ENCODE peak calls at places on chromosomes 3 and 15, in four cellular contexts. One of them, this sample, is unnamed.

GRCh38 chr3:30472090-30472489 is 134.3 kb upstream of the TGFBR2 start:
- DNase-seq in pancreas: no peak
- DNase-seq in endothelial cell of umbilical vein: no peak
- DNase-seq in heart right ventricle: no peak
- DNase-seq in this sample: no peak

GRCh38 chr3:9903238-9903624 is 583 bp downstream of the IL17RE start:
- DNase-seq in pancreas: no peak
- DNase-seq in endothelial cell of umbilical vein: peak; percentile 41
- DNase-seq in heart right ventricle: peak; percentile 45
- DNase-seq in this sample: no peak

GRCh38 chr3:128060473-128061381 is 8.5 kb downstream of the SEC61A1 start:
- DNase-seq in pancreas: no peak
- DNase-seq in endothelial cell of umbilical vein: peak; percentile 15
- DNase-seq in heart right ventricle: no peak
- DNase-seq in this sample: no peak

GRCh38 chr15:81133782-81134461 is at the start of gene CFAP161:
- DNase-seq in pancreas: peak; percentile 80
- DNase-seq in endothelial cell of umbilical vein: peak; percentile 77
- DNase-seq in heart right ventricle: peak; percentile 73
- DNase-seq in this sample: peak; percentile 37

GRCh38 chr3:193905993-193906396 is 230.0 kb upstream of the HES1 start:
- DNase-seq in pancreas: no peak
- DNase-seq in endothelial cell of umbilical vein: no peak
- DNase-seq in heart right ventricle: no peak
- DNase-seq in this sample: no peak

GRCh38 chr15:23565395-23566069 is at the start of gene MKRN3:
- DNase-seq in pancreas: no peak
- DNase-seq in endothelial cell of umbilical vein: peak; percentile 35
- DNase-seq in heart right ventricle: no peak
- DNase-seq in this sample: no peak

GRCh38 chr15:70713547-70714414 is 49.6 kb downstream of the UACA start:
- DNase-seq in pancreas: no peak
- DNase-seq in endothelial cell of umbilical vein: peak; percentile 56
- DNase-seq in heart right ventricle: no peak
- DNase-seq in this sample: no peak

GRCh38 chr15:80679167-80679804 is 15.8 kb upstream of the ABHD17C start:
- DNase-seq in pancreas: no peak
- DNase-seq in endothelial cell of umbilical vein: no peak
- DNase-seq in heart right ventricle: no peak
- DNase-seq in this sample: no peak

GRCh38 chr3:79729096-79729495 is 38.7 kb downstream of the ROBO1 start:
- DNase-seq in pancreas: no peak
- DNase-seq in endothelial cell of umbilical vein: peak; percentile 72
- DNase-seq in heart right ventricle: peak; percentile 8
- DNase-seq in this sample: no peak

GRCh38 chr3:14540209-14540575 is at the start of gene GRIP2:
- DNase-seq in pancreas: no peak
- DNase-seq in endothelial cell of umbilical vein: no peak
- DNase-seq in heart right ventricle: peak; percentile 61
- DNase-seq in this sample: no peak

GRCh38 chr15:66603301-66604179 is 37.7 kb upstream of the LCTL start:
- DNase-seq in pancreas: peak; percentile 50
- DNase-seq in endothelial cell of umbilical vein: peak; percentile 65
- DNase-seq in heart right ventricle: peak; percentile 60
- DNase-seq in this sample: peak; percentile 23

GRCh38 chr15:74788716-74789151 is 6.9 kb downstream of the CSK start:
- DNase-seq in pancreas: no peak
- DNase-seq in endothelial cell of umbilical vein: no peak
- DNase-seq in heart right ventricle: no peak
- DNase-seq in this sample: no peak
- H3K4me3 ChIP-seq in pancreas: peak overlapping the region; percentile 12
- H3K4me3 ChIP-seq in endothelial cell of umbilical vein: no peak overlapping the region
- H3K4me3 ChIP-seq in heart right ventricle: no peak overlapping the region
- H3K4me3 ChIP-seq in this sample: peak overlapping the region; percentile 25

DNA sequence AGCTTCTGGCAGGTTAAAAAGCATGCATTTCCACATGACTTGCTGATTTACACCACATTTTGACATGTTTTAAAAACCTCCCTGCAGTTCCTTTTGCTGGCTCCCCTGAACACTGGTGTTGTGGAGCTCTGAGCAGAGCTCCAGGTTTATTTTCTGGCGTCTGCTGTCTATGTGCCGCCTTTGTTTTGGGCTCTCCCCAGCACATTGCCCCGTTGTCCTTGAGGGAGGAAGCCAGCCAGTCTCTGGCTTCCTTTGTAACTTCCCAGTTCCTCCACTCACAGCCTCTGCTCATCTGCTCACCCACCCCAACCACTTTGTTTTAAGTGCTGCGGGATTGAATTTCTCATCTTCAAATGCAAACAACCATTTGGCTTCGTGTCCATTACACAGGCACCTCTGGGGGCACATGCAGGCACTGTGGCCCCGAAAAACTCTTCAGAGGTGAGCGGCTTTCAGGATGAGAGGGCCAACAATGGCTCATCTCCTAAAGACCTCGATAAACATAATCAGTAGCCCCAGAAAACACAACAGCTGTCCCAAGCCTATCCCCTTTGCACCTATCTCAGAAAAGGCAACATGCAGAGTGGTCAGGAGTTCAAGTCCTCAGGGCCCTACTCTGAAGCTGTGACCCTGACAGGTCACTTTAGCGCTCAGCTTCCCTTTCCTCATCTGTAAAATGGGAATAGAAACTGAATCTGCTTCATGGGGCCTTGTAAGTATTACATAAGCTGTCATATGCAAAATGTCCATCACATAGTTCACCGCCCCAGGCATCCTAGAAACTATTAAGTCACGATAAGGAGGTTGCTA is 1.4 kb upstream of the MEF2A start:
- DNase-seq in pancreas: peak; percentile 24
- DNase-seq in endothelial cell of umbilical vein: peak; percentile 44
- DNase-seq in heart right ventricle: peak; percentile 26
- DNase-seq in this sample: no peak
- H3K27ac ChIP-seq in pancreas: peak overlapping the region; percentile 57
- H3K27ac ChIP-seq in endothelial cell of umbilical vein: no peak overlapping the region
- H3K27ac ChIP-seq in heart right ventricle: peak overlapping the region; percentile 99
- H3K27ac ChIP-seq in this sample: peak overlapping the region; percentile 98

DNA sequence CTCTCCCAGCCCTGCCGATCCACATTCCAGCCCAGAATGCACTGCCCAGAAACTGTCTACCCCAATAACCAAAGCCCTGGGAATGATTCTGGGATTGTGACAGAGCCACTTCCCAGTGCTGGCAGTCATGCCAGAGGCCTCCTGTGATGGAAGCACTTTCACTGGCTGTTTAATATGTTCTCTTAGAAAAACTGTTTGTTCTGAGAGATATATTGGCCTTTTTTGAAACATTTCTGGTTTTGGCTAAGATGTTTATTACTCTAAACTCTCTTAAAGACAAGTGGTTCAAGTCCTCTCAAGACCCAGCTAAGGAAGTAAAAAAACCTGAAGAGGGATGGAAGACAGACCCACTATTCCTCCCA is 74.0 kb upstream of the HACD2 start:
- DNase-seq in pancreas: no peak
- DNase-seq in endothelial cell of umbilical vein: no peak
- DNase-seq in heart right ventricle: no peak
- DNase-seq in this sample: no peak
- H3K4me1 ChIP-seq in pancreas: peaks cover 10% of the 10 kb centered on the region
- H3K4me1 ChIP-seq in endothelial cell of umbilical vein: peaks cover 23% of the 10 kb centered on the region
- H3K4me1 ChIP-seq in heart right ventricle: peaks cover 44% of the 10 kb centered on the region
- H3K4me1 ChIP-seq in this sample: peaks cover 1% of the 10 kb centered on the region

DNA sequence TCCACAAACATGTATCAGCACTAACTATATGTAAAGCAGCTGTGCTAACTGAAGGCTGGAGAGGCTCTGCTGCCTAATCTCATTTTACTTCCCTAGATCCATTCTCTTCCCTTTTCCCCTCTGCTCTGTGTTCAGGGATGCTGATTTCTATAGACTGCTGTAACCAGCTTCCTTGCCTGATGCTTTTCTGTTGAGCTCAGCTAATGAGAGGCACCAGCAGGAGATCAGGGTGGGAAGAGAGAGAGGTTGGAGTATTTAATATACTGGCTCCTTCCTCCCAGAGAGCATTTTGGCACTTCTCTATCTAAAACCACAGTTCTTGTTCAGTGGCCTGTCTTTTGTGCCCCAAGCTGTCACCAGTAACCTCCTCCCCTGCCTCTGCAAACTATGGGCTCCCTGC is 69.6 kb downstream of the CADPS start:
- DNase-seq in pancreas: no peak
- DNase-seq in endothelial cell of umbilical vein: no peak
- DNase-seq in heart right ventricle: no peak
- DNase-seq in this sample: no peak
- H3K4me3 ChIP-seq in pancreas: no peak overlapping the region
- H3K4me3 ChIP-seq in endothelial cell of umbilical vein: no peak overlapping the region
- H3K4me3 ChIP-seq in heart right ventricle: no peak overlapping the region
- H3K4me3 ChIP-seq in this sample: no peak overlapping the region

GRCh38 chr3:59327324-59327939 is 277.6 kb upstream of the CFAP20DC start:
- DNase-seq in pancreas: no peak
- DNase-seq in endothelial cell of umbilical vein: no peak
- DNase-seq in heart right ventricle: no peak
- DNase-seq in this sample: no peak
- H3K27ac ChIP-seq in pancreas: no peak overlapping the region
- H3K27ac ChIP-seq in endothelial cell of umbilical vein: no peak overlapping the region
- H3K27ac ChIP-seq in heart right ventricle: no peak overlapping the region
- H3K27ac ChIP-seq in this sample: no peak overlapping the region

DNA sequence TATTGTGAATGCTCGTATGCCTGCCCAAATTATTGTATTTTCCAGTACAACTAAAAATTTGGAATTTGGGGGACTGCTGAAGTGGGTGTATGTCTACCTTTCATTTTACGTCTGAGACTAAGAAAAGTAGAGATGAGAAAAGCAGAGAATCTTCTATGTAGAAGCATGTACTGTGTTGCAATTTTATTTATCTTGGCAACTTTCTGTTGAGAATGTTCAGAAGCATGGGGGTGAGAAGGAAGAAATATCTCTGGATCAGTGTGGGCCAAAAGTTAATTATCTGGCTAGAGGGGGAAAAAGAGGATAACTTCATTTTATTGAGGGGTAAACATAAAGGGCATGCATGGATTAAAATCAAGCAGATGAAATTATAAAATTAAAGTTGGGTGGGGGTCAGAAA is 46.7 kb upstream of the ICE2 start:
- DNase-seq in pancreas: no peak
- DNase-seq in endothelial cell of umbilical vein: no peak
- DNase-seq in heart right ventricle: no peak
- DNase-seq in this sample: no peak
- H3K4me1 ChIP-seq in pancreas: peaks cover 31% of the 10 kb centered on the region
- H3K4me1 ChIP-seq in endothelial cell of umbilical vein: peaks cover 7% of the 10 kb centered on the region
- H3K4me1 ChIP-seq in heart right ventricle: peaks cover 9% of the 10 kb centered on the region
- H3K4me1 ChIP-seq in this sample: no peaks in the 10 kb centered on the region

DNA sequence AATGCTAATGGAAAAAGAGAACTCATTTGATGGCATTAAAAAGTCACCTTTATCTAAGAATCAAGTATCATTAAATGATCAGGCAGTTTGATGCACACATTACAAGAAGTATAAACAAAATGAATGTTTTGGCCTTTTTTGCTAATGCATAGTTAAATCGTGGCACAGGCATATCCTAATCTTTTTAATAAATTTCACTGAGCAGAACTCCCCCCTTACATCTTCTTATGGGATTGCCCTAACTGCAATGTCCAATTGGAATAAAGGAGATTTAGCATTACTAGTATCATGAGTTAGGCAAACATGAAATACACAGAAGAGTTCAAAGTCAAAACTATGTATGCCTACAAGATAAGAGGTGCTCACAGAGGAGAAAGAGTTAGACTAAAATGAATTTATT is 32.7 kb downstream of the USF3 start:
- DNase-seq in pancreas: no peak
- DNase-seq in endothelial cell of umbilical vein: no peak
- DNase-seq in heart right ventricle: no peak
- DNase-seq in this sample: no peak
- H3K4me3 ChIP-seq in pancreas: peak overlapping the region; percentile 12
- H3K4me3 ChIP-seq in endothelial cell of umbilical vein: no peak overlapping the region
- H3K4me3 ChIP-seq in heart right ventricle: no peak overlapping the region
- H3K4me3 ChIP-seq in this sample: no peak overlapping the region

GRCh38 chr3:100781311-100781710 is 72.0 kb downstream of the TFG start:
- DNase-seq in pancreas: no peak
- DNase-seq in endothelial cell of umbilical vein: no peak
- DNase-seq in heart right ventricle: no peak
- DNase-seq in this sample: no peak

GRCh38 chr3:100780223-100780622 is 70.9 kb downstream of the TFG start:
- DNase-seq in pancreas: no peak
- DNase-seq in endothelial cell of umbilical vein: no peak
- DNase-seq in heart right ventricle: no peak
- DNase-seq in this sample: no peak

GRCh38 chr3:100782359-100782758 is 73.1 kb downstream of the TFG start:
- DNase-seq in pancreas: no peak
- DNase-seq in endothelial cell of umbilical vein: no peak
- DNase-seq in heart right ventricle: peak; percentile 8
- DNase-seq in this sample: no peak

GRCh38 chr3:100783619-100784018 is 74.3 kb downstream of the TFG start:
- DNase-seq in pancreas: no peak
- DNase-seq in endothelial cell of umbilical vein: no peak
- DNase-seq in heart right ventricle: no peak
- DNase-seq in this sample: no peak

DNA sequence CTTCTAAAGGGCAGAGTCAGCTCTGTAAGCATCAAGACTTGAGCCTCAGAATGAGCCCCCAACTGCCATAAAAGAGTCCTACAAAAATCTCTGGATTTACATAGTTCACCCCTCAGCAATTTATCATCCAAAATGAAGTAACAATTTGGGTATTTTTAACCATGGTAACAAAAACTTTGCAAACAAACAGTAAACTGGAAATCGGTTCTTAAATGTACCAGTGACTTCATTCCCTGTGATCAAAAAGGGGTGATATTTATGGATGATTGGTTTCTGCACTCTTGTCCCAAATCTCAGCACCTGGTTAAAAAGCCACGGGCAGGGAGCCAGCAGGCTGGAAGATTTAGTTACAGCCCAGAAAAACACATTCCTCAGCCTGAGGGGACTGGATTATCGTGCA is 73.6 kb downstream of the TFG start:
- DNase-seq in pancreas: no peak
- DNase-seq in endothelial cell of umbilical vein: no peak
- DNase-seq in heart right ventricle: no peak
- DNase-seq in this sample: no peak
- H3K27ac ChIP-seq in pancreas: no peak overlapping the region
- H3K27ac ChIP-seq in endothelial cell of umbilical vein: no peak overlapping the region
- H3K27ac ChIP-seq in heart right ventricle: no peak overlapping the region
- H3K27ac ChIP-seq in this sample: no peak overlapping the region

This sample was measured in breast epithelium.